ENCODE peak calls at places on chromosomes 2 and 18, in ten cellular contexts. G is NT2/D1, V is cardiac muscle cell, M is adrenal gland, S is left ventricle myocardium inferior, W is colonic mucosa, H is ascending aorta, X is Caco-2, U is tibial artery, O is ovary. A is an unnamed sample. For H3K4me1 and H3K9me3, the result is how much of the 10 kb centered on the place peaks cover.

GRCh38 chr2:200477667-200478121 is 32.2 kb downstream of the KCTD18 start:
- DNase-seq in G (no peak), V (no peak), M (peak), S (peak), W (no peak), H (no peak), X (no peak), U (peak), O (no peak), A (no peak)

GRCh38 chr2:33893801-33894200 is 294.7 kb upstream of the FAM98A start:
- DNase-seq in G (no peak), V (peak), M (no peak), S (no peak), W (no peak), H (no peak), X (no peak), U (no peak), O (no peak), A (no peak)

GRCh38 chr2:98356729-98357128 is 10.5 kb downstream of the CNGA3 start:
- DNase-seq in G (no peak), V (no peak), M (no peak), S (no peak), W (no peak), H (no peak), X (peak), U (no peak), O (no peak), A (no peak)

GRCh38 chr2:106631281-106631680 is 144.1 kb downstream of the CD8B2 start:
- DNase-seq in G (no peak), V (no peak), M (no peak), S (no peak), W (no peak), H (no peak), X (no peak), U (no peak), O (no peak), A (no peak)

GRCh38 chr2:176162911-176163654 is 6.0 kb downstream of the HOXD3 start:
- DNase-seq in G (no peak), V (no peak), M (no peak), S (no peak), W (no peak), H (no peak), X (no peak), U (no peak), O (no peak), A (no peak)

GRCh38 chr18:21557607-21558253 is 42.8 kb downstream of the ESCO1 start:
- DNase-seq in G (no peak), V (no peak), M (no peak), S (no peak), W (no peak), H (no peak), X (no peak), U (no peak), O (no peak), A (peak)

GRCh38 chr18:12946549-12947354 is 1.1 kb upstream of the SEH1L start:
- DNase-seq in G (peak), V (peak), M (peak), S (peak), W (peak), H (peak), X (peak), U (no peak), O (peak), A (peak)

GRCh38 chr2:136281281-136282117 is 163.6 kb upstream of the CXCR4 start:
- DNase-seq in G (no peak), V (no peak), M (no peak), S (no peak), W (no peak), H (no peak), X (no peak), U (no peak), O (no peak), A (no peak)

GRCh38 chr2:234286956-234287355 is 209.9 kb downstream of the ARL4C start:
- DNase-seq in G (no peak), V (no peak), M (no peak), S (no peak), W (no peak), H (no peak), X (no peak), U (no peak), O (no peak), A (no peak)

GRCh38 chr2:70790079-70790963 is at the start of gene FIGLA:
- DNase-seq in G (no peak), V (peak), M (no peak), S (no peak), W (no peak), H (no peak), X (no peak), U (no peak), O (no peak), A (no peak)

GRCh38 chr2:28951910-28952805 is 28.9 kb upstream of the TOGARAM2 start:
- DNase-seq in G (no peak), V (no peak), M (no peak), S (no peak), W (no peak), H (no peak), X (peak), U (peak), O (no peak), A (no peak)

GRCh38 chr18:41504316-41504715 is 450.7 kb upstream of the PIK3C3 start:
- DNase-seq in G (no peak), V (no peak), M (no peak), S (no peak), W (no peak), H (no peak), X (no peak), U (no peak), O (no peak), A (no peak)

GRCh38 chr2:41966431-41966893 is 81.4 kb upstream of the PKDCC start:
- DNase-seq in G (no peak), V (no peak), M (peak), S (peak), W (peak), H (peak), X (no peak), U (peak), O (peak), A (peak)

GRCh38 chr2:41963661-41964525 is 83.9 kb upstream of the PKDCC start:
- DNase-seq in G (no peak), V (peak), M (peak), S (peak), W (peak), H (peak), X (peak), U (peak), O (peak), A (peak)

GRCh38 chr2:41965886-41966285 is 81.9 kb upstream of the PKDCC start:
- DNase-seq in G (no peak), V (no peak), M (no peak), S (no peak), W (peak), H (peak), X (no peak), U (peak), O (no peak), A (peak)

GRCh38 chr2:41966920-41967319 is 80.9 kb upstream of the PKDCC start:
- DNase-seq in G (no peak), V (no peak), M (no peak), S (no peak), W (peak), H (peak), X (no peak), U (peak), O (no peak), A (peak)

DNA sequence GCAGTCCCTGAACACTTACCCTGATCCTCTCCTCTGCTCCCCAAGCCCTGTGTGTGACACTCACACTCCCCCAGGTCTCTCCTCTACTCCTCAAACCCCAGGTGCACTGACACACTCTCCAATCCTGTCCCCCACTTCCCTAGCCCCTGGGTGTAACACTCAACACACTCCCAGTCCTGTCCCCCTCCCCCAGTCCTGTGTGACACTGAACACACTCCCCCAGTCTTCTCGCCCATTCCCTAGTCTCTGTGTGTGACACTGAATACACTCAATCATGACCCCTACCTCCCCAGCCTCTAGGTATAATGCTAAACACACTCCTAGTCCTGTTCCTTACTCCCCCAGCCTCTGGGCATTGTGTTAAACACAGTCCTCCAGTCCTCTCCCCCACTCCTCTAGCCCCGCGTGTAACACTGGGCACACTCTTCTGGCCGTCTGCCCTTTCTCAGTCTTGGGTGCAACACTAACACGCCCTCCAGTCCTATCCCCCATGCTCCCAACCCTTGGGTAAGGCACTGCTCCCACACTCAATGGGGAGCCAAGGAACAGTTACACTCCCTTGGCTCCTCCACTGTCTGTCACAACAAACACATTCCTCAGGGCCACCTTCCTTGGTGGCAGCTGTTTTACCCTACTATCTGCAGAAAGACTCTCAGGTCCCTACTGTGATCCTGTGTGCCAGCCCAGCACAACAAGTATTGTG is 82.5 kb upstream of the PKDCC start:
- DNase-seq in G (no peak), V (no peak), M (no peak), S (no peak), W (no peak), H (no peak), X (no peak), U (peak), O (peak), A (no peak)
- H3K4me1 ChIP-seq in G (under half), V (under half), M (under half), S (half or more), W (under half), H (half or more), X (under half), U (under half), O (under half), A (under half)

DNA sequence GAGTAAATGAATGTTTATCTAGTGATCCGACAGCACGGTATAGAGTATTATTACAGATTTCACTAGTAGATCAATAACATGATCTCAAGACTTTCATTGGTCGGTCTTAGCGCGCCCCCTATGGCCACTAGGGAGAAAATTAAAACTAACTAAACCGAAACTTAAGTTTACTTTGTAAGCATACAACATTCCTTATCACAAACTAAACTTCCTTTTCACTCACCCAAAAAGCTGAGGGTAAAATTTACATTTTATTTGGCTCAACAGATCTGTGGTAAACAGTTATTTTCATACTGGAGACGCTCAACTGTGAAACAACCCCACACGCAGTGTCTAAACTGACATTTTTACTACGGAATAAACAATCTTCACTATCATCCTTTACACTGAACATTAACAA is 215.6 kb upstream of the MAP2 start:
- DNase-seq in G (peak), V (peak), M (peak), S (no peak), W (peak), H (no peak), X (peak), U (no peak), O (no peak), A (peak)
- H3K4me3 ChIP-seq in G (no peak), V (no peak), M (peak), S (no peak), W (peak), H (no peak), X (no peak), U (no peak), O (no peak), A (no peak)

GRCh38 chr2:153408708-153409107 is 69.9 kb downstream of the RPRM start:
- DNase-seq in G (no peak), V (no peak), M (no peak), S (no peak), W (no peak), H (no peak), X (no peak), U (no peak), O (no peak), A (no peak)

GRCh38 chr2:153404792-153405191 is 73.8 kb downstream of the RPRM start:
- DNase-seq in G (no peak), V (no peak), M (no peak), S (no peak), W (no peak), H (no peak), X (no peak), U (no peak), O (no peak), A (no peak)

GRCh38 chr2:153403937-153404336 is 74.6 kb downstream of the RPRM start:
- DNase-seq in G (no peak), V (no peak), M (no peak), S (no peak), W (no peak), H (no peak), X (no peak), U (no peak), O (no peak), A (no peak)

GRCh38 chr2:153405196-153405595 is 73.4 kb downstream of the RPRM start:
- DNase-seq in G (no peak), V (no peak), M (no peak), S (no peak), W (no peak), H (no peak), X (no peak), U (no peak), O (no peak), A (no peak)
- H3K9me3 ChIP-seq in G (under half), V (under half), M (under half), S (under half), W (under half), H (under half), X (under half), U (under half), O (under half), A (under half)

DNA sequence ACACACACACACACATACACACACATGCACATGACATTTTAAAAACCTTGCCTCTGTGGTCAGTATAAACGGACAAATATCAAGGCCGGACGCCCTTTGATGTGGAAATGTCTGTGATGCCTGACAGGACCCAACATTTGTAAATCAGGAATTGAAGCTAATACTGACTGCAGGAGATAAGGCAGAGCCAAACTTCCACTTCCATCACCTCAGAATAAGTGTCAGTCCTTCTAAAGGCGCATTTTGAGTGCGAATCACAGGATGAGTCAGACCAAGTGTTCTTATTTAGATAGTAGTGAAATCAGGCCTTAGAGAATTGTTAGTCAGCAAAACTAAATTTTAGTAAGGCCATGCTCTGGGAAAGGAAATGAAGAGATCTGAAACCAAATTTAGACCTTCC is 211.7 kb upstream of the LRATD1 start:
- DNase-seq in G (no peak), V (no peak), M (no peak), S (no peak), W (no peak), H (no peak), X (no peak), U (no peak), O (no peak), A (no peak)
- H3K4me1 ChIP-seq in G (under half), V (under half), M (under half), S (under half), W (under half), H (under half), X (under half), U (under half), O (under half), A (under half)

GRCh38 chr2:149597050-149598013 is 9.8 kb upstream of the MMADHC start:
- DNase-seq in G (peak), V (peak), M (peak), S (no peak), W (peak), H (peak), X (peak), U (peak), O (peak), A (no peak)

GRCh38 chr2:149601141-149601796 is 13.7 kb upstream of the MMADHC start:
- DNase-seq in G (no peak), V (no peak), M (no peak), S (no peak), W (no peak), H (no peak), X (no peak), U (no peak), O (no peak), A (no peak)

GRCh38 chr2:149596471-149596870 is 8.9 kb upstream of the MMADHC start:
- DNase-seq in G (no peak), V (no peak), M (no peak), S (no peak), W (no peak), H (no peak), X (no peak), U (no peak), O (no peak), A (no peak)

GRCh38 chr2:149595069-149595963 is 7.7 kb upstream of the MMADHC start:
- DNase-seq in G (no peak), V (no peak), M (no peak), S (no peak), W (no peak), H (no peak), X (no peak), U (no peak), O (no peak), A (no peak)

DNA sequence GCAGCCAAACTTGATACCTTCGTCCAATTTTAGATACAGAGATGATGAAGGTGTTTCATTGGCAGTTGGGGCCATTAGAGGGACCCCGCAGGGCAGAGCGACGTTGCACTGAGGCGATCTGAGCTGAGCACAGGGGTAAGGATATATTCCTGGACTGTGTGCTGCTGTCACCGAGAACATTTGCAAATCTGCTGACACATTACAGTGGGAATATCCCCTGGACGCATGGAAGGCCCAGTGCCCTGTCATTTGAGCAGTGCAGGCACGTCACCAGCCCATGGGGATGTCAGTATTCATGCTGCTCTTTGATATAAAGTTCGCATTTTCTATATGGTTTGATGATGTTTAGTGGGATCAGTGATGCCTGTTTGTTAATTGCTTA is 10.4 kb upstream of the MMADHC start:
- DNase-seq in G (no peak), V (no peak), M (no peak), S (no peak), W (no peak), H (no peak), X (no peak), U (no peak), O (no peak), A (no peak)
- H3K4me3 ChIP-seq in G (no peak), V (no peak), M (peak), S (peak), W (no peak), H (peak), X (no peak), U (peak), O (no peak), A (no peak)

DNA sequence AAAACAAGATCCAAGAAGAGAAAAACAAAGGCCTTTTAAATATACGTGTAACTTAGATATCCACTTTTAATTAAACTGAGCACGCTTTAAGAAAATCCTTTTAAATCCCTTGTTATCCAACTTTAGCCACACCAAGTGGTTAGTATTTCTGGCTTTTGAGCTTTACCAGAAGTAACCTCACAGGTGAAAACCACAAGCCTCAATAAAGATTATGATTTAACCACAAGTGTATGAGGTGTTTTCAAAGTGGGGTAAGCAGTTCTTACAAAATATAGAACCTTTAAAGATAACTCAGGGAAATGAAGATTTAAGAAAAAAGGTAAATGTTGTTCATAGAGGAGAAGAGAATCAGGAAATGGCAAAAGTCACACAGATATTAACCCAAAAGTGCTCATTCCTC is 58.4 kb upstream of the CDCA7 start:
- DNase-seq in G (no peak), V (no peak), M (no peak), S (no peak), W (no peak), H (no peak), X (no peak), U (no peak), O (no peak), A (no peak)
- H3K9me3 ChIP-seq in G (half or more), V (under half), M (under half), S (half or more), W (under half), H (under half), X (under half), U (under half), O (under half), A (under half)

GRCh38 chr2:63855418-63856301 is 14.0 kb downstream of the UGP2 start:
- DNase-seq in G (no peak), V (no peak), M (no peak), S (no peak), W (no peak), H (no peak), X (no peak), U (no peak), O (no peak), A (no peak)
- H3K4me1 ChIP-seq in G (under half), V (under half), M (under half), S (half or more), W (under half), H (under half), X (under half), U (under half), O (under half), A (under half)

GRCh38 chr2:159506179-159506578 is 110.2 kb downstream of the BAZ2B start:
- DNase-seq in G (no peak), V (no peak), M (no peak), S (no peak), W (no peak), H (no peak), X (no peak), U (no peak), O (no peak), A (no peak)
- H3K4me3 ChIP-seq in G (no peak), V (no peak), M (no peak), S (no peak), W (no peak), H (no peak), X (no peak), U (no peak), O (no peak), A (no peak)

A was measured in right lobe of liver.